ENCODE peak calls at places on chromosome 1, in seven cellular contexts. P, T, D, F, L, Y and Z are unnamed samples.

GRCh38 chr1:69846267-69846666 is 278.5 kb downstream of the LRRC7 start:
- DNase-seq in P (no peak), T (no peak), D (no peak), F (no peak), L (no peak), Y (no peak), Z (no peak)

GRCh38 chr1:204742676-204743075 is 57.1 kb upstream of the LRRN2 start:
- DNase-seq in P (no peak), T (no peak), D (no peak), F (no peak), L (no peak), Y (no peak), Z (no peak)

GRCh38 chr1:36971832-36972231 is 62.5 kb downstream of the GRIK3 start:
- DNase-seq in P (no peak), T (no peak), D (no peak), F (no peak), L (no peak), Y (no peak), Z (no peak)

GRCh38 chr1:19923137-19923952 is at the start of gene PLA2G2E:
- DNase-seq in P (no peak), T (no peak), D (no peak), F (no peak), L (no peak), Y (no peak), Z (no peak)

GRCh38 chr1:83123019-83123418 is 875.9 kb downstream of the TTLL7 start:
- DNase-seq in P (no peak), T (no peak), D (no peak), F (no peak), L (no peak), Y (no peak), Z (no peak)

GRCh38 chr1:29285771-29286170 is 49.4 kb downstream of the PTPRU start:
- DNase-seq in P (no peak), T (no peak), D (no peak), F (no peak), L (no peak), Y (no peak), Z (no peak)

GRCh38 chr1:40627987-40628902 is 37.2 kb downstream of the RIMS3 start:
- DNase-seq in P (peak), T (no peak), D (no peak), F (no peak), L (no peak), Y (no peak), Z (no peak)

GRCh38 chr1:199551967-199552565 is 475.4 kb upstream of the NR5A2 start:
- DNase-seq in P (peak), T (peak), D (peak), F (peak), L (no peak), Y (no peak), Z (peak)

GRCh38 chr1:155272466-155273133 is 704 bp downstream of the CLK2 start:
- DNase-seq in P (no peak), T (peak), D (peak), F (peak), L (no peak), Y (no peak), Z (no peak)

GRCh38 chr1:109611951-109612310 is 7.5 kb downstream of the GNAT2 start:
- DNase-seq in P (no peak), T (no peak), D (no peak), F (no peak), L (no peak), Y (no peak), Z (no peak)

GRCh38 chr1:44894591-44894990 is 51.5 kb upstream of the PTCH2 start:
- DNase-seq in P (no peak), T (peak), D (no peak), F (peak), L (no peak), Y (no peak), Z (peak)

GRCh38 chr1:27436204-27437159 is 44.1 kb downstream of the GPR3 start:
- DNase-seq in P (no peak), T (peak), D (peak), F (peak), L (no peak), Y (no peak), Z (no peak)

GRCh38 chr1:54971317-54971791 is 9.1 kb upstream of the TMEM61 start:
- DNase-seq in P (no peak), T (peak), D (peak), F (no peak), L (no peak), Y (no peak), Z (no peak)